ENCODE peak calls at places on chromosome 9, in seven cellular contexts. One of them, this sample, is unnamed.

GRCh38 chr9:37407468-37407867 is 15.0 kb upstream of the GRHPR start:
- DNase-seq in activated B cell treated with CpG ODN at 0.5 μM for 24 hours: no peak
- DNase-seq in NCI-H1930: no peak
- DNase-seq in kidney epithelial cell: no peak
- DNase-seq in naive B cell: no peak
- DNase-seq in NCI-H1436: no peak
- DNase-seq in occipital lobe: no peak
- DNase-seq in this sample: no peak

GRCh38 chr9:12740845-12741244 is 34.0 kb upstream of the LURAP1L start:
- DNase-seq in activated B cell treated with CpG ODN at 0.5 μM for 24 hours: no peak
- DNase-seq in NCI-H1930: no peak
- DNase-seq in kidney epithelial cell: no peak
- DNase-seq in naive B cell: no peak
- DNase-seq in NCI-H1436: no peak
- DNase-seq in occipital lobe: no peak
- DNase-seq in this sample: no peak

GRCh38 chr9:124202447-124202971 is 55.2 kb upstream of the NEK6 start:
- DNase-seq in activated B cell treated with CpG ODN at 0.5 μM for 24 hours: peak; percentile 75
- DNase-seq in NCI-H1930: no peak
- DNase-seq in kidney epithelial cell: no peak
- DNase-seq in naive B cell: peak; percentile 88
- DNase-seq in NCI-H1436: no peak
- DNase-seq in occipital lobe: peak; percentile 17
- DNase-seq in this sample: no peak

GRCh38 chr9:74663456-74663855 is 166.3 kb downstream of the RORB start:
- DNase-seq in activated B cell treated with CpG ODN at 0.5 μM for 24 hours: no peak
- DNase-seq in NCI-H1930: no peak
- DNase-seq in kidney epithelial cell: no peak
- DNase-seq in naive B cell: no peak
- DNase-seq in NCI-H1436: no peak
- DNase-seq in occipital lobe: no peak
- DNase-seq in this sample: no peak

GRCh38 chr9:107737987-107738743 is 248.6 kb upstream of the KLF4 start:
- DNase-seq in activated B cell treated with CpG ODN at 0.5 μM for 24 hours: no peak
- DNase-seq in NCI-H1930: no peak
- DNase-seq in kidney epithelial cell: no peak
- DNase-seq in naive B cell: no peak
- DNase-seq in NCI-H1436: peak; percentile 27
- DNase-seq in occipital lobe: no peak
- DNase-seq in this sample: no peak

GRCh38 chr9:104808030-104808614 is 44.2 kb downstream of the NIPSNAP3B start:
- DNase-seq in activated B cell treated with CpG ODN at 0.5 μM for 24 hours: no peak
- DNase-seq in NCI-H1930: no peak
- DNase-seq in kidney epithelial cell: no peak
- DNase-seq in naive B cell: no peak
- DNase-seq in NCI-H1436: peak; percentile 48
- DNase-seq in occipital lobe: no peak
- DNase-seq in this sample: no peak

GRCh38 chr9:98092633-98092971 is 26.4 kb downstream of the TRIM14 start:
- DNase-seq in activated B cell treated with CpG ODN at 0.5 μM for 24 hours: no peak
- DNase-seq in NCI-H1930: no peak
- DNase-seq in kidney epithelial cell: no peak
- DNase-seq in naive B cell: no peak
- DNase-seq in NCI-H1436: no peak
- DNase-seq in occipital lobe: no peak
- DNase-seq in this sample: no peak

GRCh38 chr9:5799314-5799713 is 33.6 kb downstream of the ERMP1 start:
- DNase-seq in activated B cell treated with CpG ODN at 0.5 μM for 24 hours: no peak
- DNase-seq in NCI-H1930: no peak
- DNase-seq in kidney epithelial cell: no peak
- DNase-seq in naive B cell: no peak
- DNase-seq in NCI-H1436: no peak
- DNase-seq in occipital lobe: peak; percentile 1
- DNase-seq in this sample: no peak

GRCh38 chr9:1939466-1939865 is 75.7 kb upstream of the SMARCA2 start:
- DNase-seq in activated B cell treated with CpG ODN at 0.5 μM for 24 hours: no peak
- DNase-seq in NCI-H1930: no peak
- DNase-seq in kidney epithelial cell: no peak
- DNase-seq in naive B cell: no peak
- DNase-seq in NCI-H1436: no peak
- DNase-seq in occipital lobe: no peak
- DNase-seq in this sample: no peak

GRCh38 chr9:23451802-23452418 is 374.1 kb downstream of the ELAVL2 start:
- DNase-seq in activated B cell treated with CpG ODN at 0.5 μM for 24 hours: no peak
- DNase-seq in NCI-H1930: no peak
- DNase-seq in kidney epithelial cell: no peak
- DNase-seq in naive B cell: no peak
- DNase-seq in NCI-H1436: no peak
- DNase-seq in occipital lobe: no peak
- DNase-seq in this sample: no peak

GRCh38 chr9:36161187-36161586 is 8.0 kb upstream of the CCIN start:
- DNase-seq in activated B cell treated with CpG ODN at 0.5 μM for 24 hours: no peak
- DNase-seq in NCI-H1930: no peak
- DNase-seq in kidney epithelial cell: no peak
- DNase-seq in naive B cell: no peak
- DNase-seq in NCI-H1436: no peak
- DNase-seq in occipital lobe: no peak
- DNase-seq in this sample: no peak

GRCh38 chr9:20625003-20625349 is 2.7 kb upstream of the MLLT3 start:
- DNase-seq in activated B cell treated with CpG ODN at 0.5 μM for 24 hours: no peak
- DNase-seq in NCI-H1930: no peak
- DNase-seq in kidney epithelial cell: no peak
- DNase-seq in naive B cell: no peak
- DNase-seq in NCI-H1436: no peak
- DNase-seq in occipital lobe: no peak
- DNase-seq in this sample: no peak